ENCODE peak calls at places on chromosomes 6 and 20, in eight cellular contexts. B is AG10803; Y is left lung; Q is aorta; L is fibroblast of pulmonary artery; C is H1; U is CD8-positive, alpha-beta memory T cell; G is mammary epithelial cell. P is an unnamed sample.

GRCh38 chr6:80872194-80872950 is 765.9 kb downstream of the BCKDHB start:
- DNase-seq in Y (no peak), C (no peak), L (peak; percentile 1), B (peak; percentile 13), U (no peak), G (no peak), Q (no peak), P (no peak)

GRCh38 chr6:121748376-121748775 is 312.9 kb downstream of the GJA1 start:
- DNase-seq in G (peak; percentile 60), C (no peak), U (no peak), L (peak; percentile 83), Q (no peak), B (peak; percentile 88), Y (no peak), P (no peak)

GRCh38 chr6:140855520-140855919 is 1277.2 kb upstream of the GJE1 start:
- DNase-seq in B (no peak), U (no peak), Q (no peak), G (peak; percentile 19), L (no peak), C (no peak), Y (no peak), P (no peak)

GRCh38 chr6:154888896-154889295 is 106.2 kb upstream of the TIAM2 start:
- DNase-seq in C (no peak), U (no peak), B (no peak), Q (no peak), L (no peak), Y (no peak), G (no peak), P (no peak)

GRCh38 chr6:146990821-146991798 is 213.1 kb upstream of the STXBP5 start:
- DNase-seq in B (peak; percentile 28), Q (no peak), U (no peak), C (no peak), Y (no peak), G (peak; percentile 44), L (peak; percentile 88), P (no peak)

GRCh38 chr6:145749632-145750031 is 14.3 kb upstream of the EPM2A start:
- DNase-seq in L (peak; percentile 81), C (no peak), U (no peak), G (peak; percentile 64), Y (no peak), Q (no peak), B (peak; percentile 79), P (no peak)

GRCh38 chr6:73803562-73804221 is 107.7 kb downstream of the CD109 start:
- DNase-seq in Q (no peak), C (peak; percentile 60), U (no peak), B (peak; percentile 98), G (peak; percentile 91), Y (no peak), L (peak; percentile 93), P (no peak)

GRCh38 chr6:100753421-100753820 is 127.7 kb downstream of the ASCC3 start:
- DNase-seq in Y (no peak), G (no peak), B (no peak), U (no peak), L (no peak), Q (no peak), C (no peak), P (no peak)

GRCh38 chr6:99933129-99933528 is 60.9 kb downstream of the MCHR2 start:
- DNase-seq in Q (no peak), U (no peak), B (peak; percentile 89), L (peak; percentile 46), Y (no peak), C (no peak), G (peak; percentile 6), P (no peak)

GRCh38 chr6:168922436-168922835 is 331.2 kb downstream of the THBS2 start:
- DNase-seq in C (peak; percentile 7), Q (no peak), G (no peak), Y (no peak), U (no peak), L (no peak), B (no peak), P (no peak)

GRCh38 chr20:63617876-63618265 is 9.0 kb downstream of the GMEB2 start:
- DNase-seq in C (no peak), L (no peak), Y (no peak), B (no peak), G (no peak), U (no peak), Q (no peak), P (no peak)

GRCh38 chr6:159168536-159169192 is 536 bp upstream of the FNDC1 start:
- DNase-seq in Q (peak; percentile 86), B (peak; percentile 54), Y (peak; percentile 44), G (no peak), L (peak; percentile 50), C (peak; percentile 78), U (no peak), P (peak; percentile 61)

GRCh38 chr20:25481235-25481917 is 73.9 kb downstream of the GINS1 start:
- DNase-seq in Q (no peak), B (no peak), G (no peak), Y (no peak), U (no peak), C (no peak), L (no peak), P (no peak)

GRCh38 chr6:145483191-145483996 is 251.9 kb downstream of the EPM2A start:
- DNase-seq in L (peak; percentile 29), C (no peak), G (peak; percentile 86), U (no peak), B (no peak), Y (no peak), Q (no peak), P (no peak)

GRCh38 chr20:52799130-52799529 is 173.0 kb upstream of the TSHZ2 start:
- DNase-seq in Q (no peak), G (no peak), B (peak; percentile 14), L (no peak), U (no peak), Y (no peak), C (no peak), P (no peak)

GRCh38 chr6:10375391-10375969 is 39.4 kb downstream of the TFAP2A start:
- DNase-seq in Q (no peak), U (no peak), B (peak; percentile 4), G (no peak), Y (no peak), L (no peak), C (no peak), P (no peak)

GRCh38 chr20:53216478-53216855 is 244.3 kb downstream of the TSHZ2 start:
- DNase-seq in Q (no peak), L (no peak), C (no peak), B (no peak), Y (no peak), G (no peak), U (no peak), P (no peak)

GRCh38 chr20:35954907-35955251 is 577 bp upstream of the SCAND1 start:
- DNase-seq in C (no peak), L (peak; percentile 55), G (no peak), Y (no peak), B (peak; percentile 43), U (peak; percentile 75), Q (no peak), P (no peak)

GRCh38 chr6:44131880-44132279 is 4.5 kb downstream of the TMEM63B start:
- DNase-seq in G (no peak), U (no peak), B (no peak), L (no peak), C (no peak), Y (no peak), Q (no peak), P (no peak)

GRCh38 chr6:110996661-110997060 is 14.8 kb downstream of the RPF2 start:
- DNase-seq in B (no peak), Y (no peak), G (no peak), L (no peak), U (no peak), C (no peak), Q (no peak), P (no peak)

GRCh38 chr6:3471711-3472110 is 14.9 kb upstream of the SLC22A23 start:
- DNase-seq in G (peak; percentile 39), Y (peak; percentile 43), L (no peak), C (no peak), U (no peak), B (peak; percentile 58), Q (no peak), P (no peak)

GRCh38 chr6:132392292-132392691 is 9.0 kb downstream of the MOXD1 start:
- DNase-seq in C (no peak), B (no peak), U (no peak), G (no peak), Y (no peak), Q (no peak), L (no peak), P (no peak)
- H3K4me3 ChIP-seq in C (no peak overlapping the region), B (peak overlapping the region; percentile 46), U (no peak overlapping the region), G (no peak overlapping the region), Y (no peak overlapping the region), Q (no peak overlapping the region), L (no peak overlapping the region), P (no peak overlapping the region)

GRCh38 chr6:34465551-34466241 is at the start of gene PACSIN1:
- DNase-seq in B (no peak), L (no peak), Y (no peak), G (no peak), Q (no peak), C (peak; percentile 77), U (no peak), P (no peak)
- H3K4me3 ChIP-seq in B (peak within 1 kb of the TSS; percentile 7), L (no peak within 1 kb of the TSS), Y (peak within 1 kb of the TSS; percentile 22), G (no peak within 1 kb of the TSS), Q (peak within 1 kb of the TSS; percentile 4), C (peak within 1 kb of the TSS; percentile 66), U (peak within 1 kb of the TSS; percentile 26), P (peak within 1 kb of the TSS; percentile 44)

GRCh38 chr20:40682104-40683045 is 6.7 kb downstream of the MAFB start:
- DNase-seq in L (peak; percentile 37), Y (no peak), B (peak; percentile 40), U (no peak), C (peak; percentile 60), Q (no peak), G (no peak), P (peak; percentile 74)

GRCh38 chr20:40685349-40685748 is 3.7 kb downstream of the MAFB start:
- DNase-seq in L (no peak), Y (no peak), C (no peak), U (no peak), G (no peak), Q (no peak), B (no peak), P (no peak)

GRCh38 chr20:40681684-40682083 is 7.4 kb downstream of the MAFB start:
- DNase-seq in U (no peak), L (no peak), G (no peak), Q (no peak), B (no peak), Y (no peak), C (no peak), P (no peak)

GRCh38 chr20:40683221-40683893 is 5.7 kb downstream of the MAFB start:
- DNase-seq in U (no peak), Y (no peak), B (peak; percentile 47), G (peak; percentile 6), L (peak; percentile 41), C (peak; percentile 71), Q (peak; percentile 84), P (peak; percentile 69)

DNA sequence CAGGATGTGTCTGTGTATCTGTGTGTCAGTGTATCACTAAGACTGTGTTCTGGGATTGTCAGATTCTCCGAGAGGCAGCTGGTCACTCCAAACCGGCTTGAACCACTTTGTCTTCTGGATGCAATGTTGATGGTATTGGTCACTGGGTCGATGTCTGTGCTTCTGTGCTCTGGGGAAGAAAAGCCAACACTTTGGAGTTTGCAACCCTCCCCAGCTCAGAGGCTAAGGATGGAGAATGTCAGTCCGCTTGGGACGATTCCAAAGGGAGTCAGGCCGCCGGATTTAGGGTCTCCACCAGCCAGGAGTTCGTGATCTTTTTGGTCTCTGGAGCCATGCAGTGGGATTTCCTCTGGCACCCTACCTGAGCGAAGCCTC is 5.2 kb downstream of the MAFB start:
- DNase-seq in Y (no peak), C (no peak), Q (no peak), B (no peak), L (no peak), U (no peak), G (no peak), P (no peak)
- H3K4me3 ChIP-seq in Y (peak overlapping the region; percentile 76), C (peak overlapping the region; percentile 51), Q (no peak overlapping the region), B (peak overlapping the region; percentile 49), L (no peak overlapping the region), U (no peak overlapping the region), G (no peak overlapping the region), P (peak overlapping the region; percentile 79)

GRCh38 chr20:34710861-34711574 is 6.9 kb downstream of the TP53INP2 start:
- DNase-seq in C (no peak), G (no peak), B (no peak), U (no peak), Y (no peak), Q (no peak), L (no peak), P (no peak)
- H3K4me3 ChIP-seq in C (no peak overlapping the region), G (no peak overlapping the region), B (no peak overlapping the region), U (no peak overlapping the region), Y (no peak overlapping the region), Q (no peak overlapping the region), L (no peak overlapping the region), P (no peak overlapping the region)

P was measured in lower lobe of right lung.